ENCODE peak calls at places on chromosomes 12 and 14, in ten cellular contexts. G is occipital lobe; N is cortex of kidney; M is activated CD4-positive, alpha-beta T cell treated with anti-CD3 and anti-CD28 coated beads, Interleukin-2, amount 50 U/mL, for 1 hour; A is EL; H is activated CD8-positive, alpha-beta T cell treated with anti-CD3 and anti-CD28 coated beads, Interleukin-2, amount 10 ng/mL, durations not matched to agents 7 days and 5 days; B is C1 segment of cervical spinal cord; F is AG04449; C is left lung; U is HS-5. R is an unnamed sample.

GRCh38 chr14:105487449-105487985 is 831 bp downstream of the CRIP1 start:
- DNase-seq in U (no peak), G (no peak), C (peak), B (no peak), F (no peak), H (peak), N (no peak), A (no peak), M (peak), R (no peak)

GRCh38 chr12:46154221-46154975 is 114.4 kb downstream of the SLC38A1 start:
- DNase-seq in H (no peak), F (no peak), N (no peak), B (no peak), C (no peak), A (peak), M (no peak), U (peak), G (no peak), R (no peak)

GRCh38 chr12:111437816-111438454 is 32.2 kb downstream of the SH2B3 start:
- DNase-seq in F (no peak), U (peak), G (no peak), A (peak), H (no peak), C (no peak), B (no peak), N (no peak), M (no peak), R (no peak)

GRCh38 chr12:87678453-87678852 is 350.7 kb downstream of the C12orf50 start:
- DNase-seq in B (no peak), G (no peak), M (no peak), N (no peak), U (no peak), A (no peak), H (no peak), F (no peak), C (no peak), R (no peak)

GRCh38 chr12:80924437-80924836 is 13.3 kb downstream of the LIN7A start:
- DNase-seq in C (no peak), N (no peak), G (no peak), H (no peak), A (no peak), M (no peak), B (no peak), U (no peak), F (no peak), R (no peak)

GRCh38 chr12:10716704-10717315 is 6.3 kb downstream of the YBX3 start:
- DNase-seq in B (no peak), H (no peak), C (no peak), N (no peak), F (peak), U (peak), A (peak), M (no peak), G (no peak), R (peak)

GRCh38 chr12:49643135-49643534 is 19.8 kb downstream of the PRPF40B start:
- DNase-seq in C (no peak), F (no peak), B (no peak), M (no peak), G (no peak), A (no peak), U (no peak), N (no peak), H (no peak), R (no peak)

GRCh38 chr14:93183596-93184317 is 940 bp downstream of the MOAP1 start:
- DNase-seq in A (no peak), C (no peak), U (no peak), B (no peak), F (no peak), M (no peak), G (no peak), H (no peak), N (no peak), R (no peak)

GRCh38 chr12:65748332-65748731 is 76.0 kb upstream of the HMGA2 start:
- DNase-seq in G (no peak), U (no peak), A (no peak), B (no peak), F (no peak), C (no peak), N (no peak), H (no peak), M (no peak), R (no peak)

GRCh38 chr12:74689071-74689655 is 151.5 kb downstream of the ATXN7L3B start:
- DNase-seq in H (no peak), U (peak), G (no peak), A (peak), F (peak), C (no peak), B (no peak), M (no peak), N (no peak), R (no peak)

GRCh38 chr12:75881910-75882309 is 149.7 kb downstream of the PHLDA1 start:
- DNase-seq in M (no peak), G (no peak), U (no peak), N (no peak), H (no peak), A (peak), C (no peak), F (no peak), B (no peak), R (no peak)

GRCh38 chr12:27163048-27163715 is 80.8 kb upstream of the C12orf71 start:
- DNase-seq in G (no peak), A (peak), C (no peak), H (no peak), M (no peak), U (no peak), B (no peak), N (no peak), F (no peak), R (no peak)

GRCh38 chr14:52724360-52724644 is 5.7 kb upstream of the STYX start:
- DNase-seq in G (no peak), M (no peak), H (no peak), A (no peak), F (no peak), B (no peak), N (no peak), C (no peak), U (no peak), R (no peak)

GRCh38 chr14:36097356-36097755 is 79.2 kb downstream of the PTCSC3 start:
- DNase-seq in B (no peak), M (no peak), F (no peak), H (no peak), C (no peak), U (no peak), N (no peak), A (no peak), G (no peak), R (no peak)

GRCh38 chr14:58072288-58073071 is 79.5 kb downstream of the ARMH4 start:
- DNase-seq in B (peak), N (no peak), F (no peak), H (peak), C (no peak), M (peak), U (peak), G (peak), A (peak), R (peak)

GRCh38 chr12:51798507-51798906 is 50.0 kb downstream of the FIGNL2 start:
- DNase-seq in F (no peak), C (no peak), A (no peak), H (no peak), G (no peak), M (no peak), N (no peak), U (no peak), B (no peak), R (no peak)

GRCh38 chr12:122687091-122687490 is 16.1 kb downstream of the HCAR2 start:
- DNase-seq in B (no peak), F (no peak), H (no peak), M (no peak), U (no peak), A (no peak), G (no peak), N (no peak), C (no peak), R (no peak)

GRCh38 chr12:113461666-113462065 is 10.0 kb downstream of the LHX5 start:
- DNase-seq in N (no peak), A (peak), B (no peak), M (no peak), C (no peak), F (no peak), U (no peak), H (no peak), G (no peak), R (no peak)

GRCh38 chr12:110957652-110958051 is 37.3 kb upstream of the MYL2 start:
- DNase-seq in N (no peak), H (no peak), M (no peak), B (no peak), U (no peak), A (no peak), F (no peak), C (no peak), G (peak), R (peak)

GRCh38 chr14:64663174-64663573 is 41.0 kb upstream of the PLEKHG3 start:
- DNase-seq in F (no peak), A (no peak), H (no peak), U (no peak), M (no peak), N (no peak), C (no peak), B (no peak), G (no peak), R (no peak)

GRCh38 chr12:120099738-120100137 is 16.8 kb downstream of the RAB35 start:
- DNase-seq in H (no peak), C (peak), F (no peak), N (no peak), G (no peak), M (no peak), B (no peak), U (no peak), A (no peak), R (no peak)

GRCh38 chr12:98635657-98636323 is 8.8 kb downstream of the IKBIP start:
- DNase-seq in C (no peak), A (peak), B (no peak), N (no peak), U (no peak), H (no peak), F (no peak), G (no peak), M (no peak), R (no peak)

GRCh38 chr14:61565836-61566536 is 129.3 kb upstream of the HIF1A start:
- DNase-seq in M (no peak), C (no peak), B (no peak), U (no peak), A (peak), G (no peak), N (no peak), F (peak), H (no peak), R (no peak)

GRCh38 chr14:54837508-54838149 is 65.0 kb downstream of the GCH1 start:
- DNase-seq in H (no peak), B (no peak), F (no peak), A (no peak), G (no peak), M (no peak), N (no peak), C (no peak), U (no peak), R (no peak)

R was measured in posterior cingulate gyrus.